ENCODE peak calls at places on chromosomes 12 and 14, in four cellular contexts. X is fibroblast of pulmonary artery, U is heart right ventricle, A is colonic mucosa. W is an unnamed sample.
A peak's percentile ranks its signal among the peaks of the same experiment; 100 is the strongest.

GRCh38 chr14:58428011-58428807 is 690 bp downstream of the KIAA0586 start:
- DNase-seq in X (peak; percentile 65), U (no peak), A (peak; percentile 43), W (no peak)

GRCh38 chr12:120684523-120684932 is 2.4 kb upstream of the MLEC start:
- DNase-seq in X (peak; percentile 32), U (no peak), A (no peak), W (no peak)

GRCh38 chr12:47038270-47038748 is 41.1 kb upstream of the PCED1B start:
- DNase-seq in X (peak; percentile 72), U (no peak), A (no peak), W (peak; percentile 41)

GRCh38 chr12:69243099-69244084 is 4.0 kb downstream of the CPSF6 start:
- DNase-seq in X (no peak), U (no peak), A (no peak), W (no peak)

GRCh38 chr12:49261726-49262125 is 3.2 kb upstream of the TUBA1C start:
- DNase-seq in X (no peak), U (no peak), A (no peak), W (no peak)

GRCh38 chr12:114152890-114153289 is 186.8 kb upstream of the RBM19 start:
- DNase-seq in X (peak; percentile 31), U (no peak), A (no peak), W (peak; percentile 64)

GRCh38 chr14:105999361-106000028 is 473.1 kb downstream of the TMEM121 start:
- DNase-seq in X (peak; percentile 0), U (peak; percentile 55), A (peak; percentile 61), W (peak; percentile 23)

GRCh38 chr12:3641428-3641883 is 111.5 kb downstream of the CRACR2A start:
- DNase-seq in X (peak; percentile 44), U (no peak), A (no peak), W (no peak)

GRCh38 chr12:26318661-26319068 is 123.3 kb downstream of the SSPN start:
- DNase-seq in X (peak; percentile 83), U (peak; percentile 53), A (peak; percentile 22), W (no peak)

GRCh38 chr14:61479746-61480502 is 158.5 kb downstream of the PRKCH start:
- DNase-seq in X (peak; percentile 50), U (no peak), A (no peak), W (no peak)

GRCh38 chr14:23300687-23301223 is 1.9 kb downstream of the PPP1R3E start:
- DNase-seq in X (peak; percentile 28), U (peak; percentile 72), A (peak; percentile 65), W (no peak)

GRCh38 chr12:87152841-87153528 is 876.2 kb downstream of the C12orf50 start:
- DNase-seq in X (no peak), U (no peak), A (no peak), W (no peak)

GRCh38 chr12:87157791-87158190 is 871.4 kb downstream of the C12orf50 start:
- DNase-seq in X (peak; percentile 96), U (no peak), A (no peak), W (no peak)

GRCh38 chr12:87150969-87151662 is 878.1 kb downstream of the C12orf50 start:
- DNase-seq in X (no peak), U (no peak), A (no peak), W (no peak)

GRCh38 chr12:87155616-87156015 is 873.6 kb downstream of the C12orf50 start:
- DNase-seq in X (peak; percentile 86), U (no peak), A (no peak), W (no peak)

GRCh38 chr12:87152084-87152483 is 877.1 kb downstream of the C12orf50 start:
- DNase-seq in X (no peak), U (no peak), A (no peak), W (no peak)
- H3K4me3 ChIP-seq in X (no peak overlapping the region), U (no peak overlapping the region), A (no peak overlapping the region), W (no peak overlapping the region)

GRCh38 chr14:101635238-101636080 is 74.2 kb downstream of the DIO3 start:
- DNase-seq in X (no peak), U (no peak), A (no peak), W (no peak)
- TF ChIP-seq CTCF in X (no peak), U (no peak), A (no peak), W (no peak)

GRCh38 chr14:73630009-73630780 is 14.6 kb upstream of the DNAL1 start:
- DNase-seq in X (no peak), U (no peak), A (no peak), W (no peak)

GRCh38 chr14:73633517-73634332 is 11.1 kb upstream of the DNAL1 start:
- DNase-seq in X (peak; percentile 81), U (peak; percentile 59), A (peak; percentile 74), W (peak; percentile 6)

GRCh38 chr14:73637830-73638229 is 7.0 kb upstream of the DNAL1 start:
- DNase-seq in X (no peak), U (no peak), A (no peak), W (no peak)

GRCh38 chr14:73633115-73633514 is 11.7 kb upstream of the DNAL1 start:
- DNase-seq in X (no peak), U (no peak), A (no peak), W (no peak)

GRCh38 chr14:73634333-73634833 is 10.4 kb upstream of the DNAL1 start:
- DNase-seq in X (peak; percentile 18), U (peak; percentile 22), A (peak; percentile 35), W (no peak)
- H3K4me3 ChIP-seq in X (peak overlapping the region; percentile 49), U (peak overlapping the region; percentile 59), A (peak overlapping the region; percentile 61), W (no peak overlapping the region)

DNA sequence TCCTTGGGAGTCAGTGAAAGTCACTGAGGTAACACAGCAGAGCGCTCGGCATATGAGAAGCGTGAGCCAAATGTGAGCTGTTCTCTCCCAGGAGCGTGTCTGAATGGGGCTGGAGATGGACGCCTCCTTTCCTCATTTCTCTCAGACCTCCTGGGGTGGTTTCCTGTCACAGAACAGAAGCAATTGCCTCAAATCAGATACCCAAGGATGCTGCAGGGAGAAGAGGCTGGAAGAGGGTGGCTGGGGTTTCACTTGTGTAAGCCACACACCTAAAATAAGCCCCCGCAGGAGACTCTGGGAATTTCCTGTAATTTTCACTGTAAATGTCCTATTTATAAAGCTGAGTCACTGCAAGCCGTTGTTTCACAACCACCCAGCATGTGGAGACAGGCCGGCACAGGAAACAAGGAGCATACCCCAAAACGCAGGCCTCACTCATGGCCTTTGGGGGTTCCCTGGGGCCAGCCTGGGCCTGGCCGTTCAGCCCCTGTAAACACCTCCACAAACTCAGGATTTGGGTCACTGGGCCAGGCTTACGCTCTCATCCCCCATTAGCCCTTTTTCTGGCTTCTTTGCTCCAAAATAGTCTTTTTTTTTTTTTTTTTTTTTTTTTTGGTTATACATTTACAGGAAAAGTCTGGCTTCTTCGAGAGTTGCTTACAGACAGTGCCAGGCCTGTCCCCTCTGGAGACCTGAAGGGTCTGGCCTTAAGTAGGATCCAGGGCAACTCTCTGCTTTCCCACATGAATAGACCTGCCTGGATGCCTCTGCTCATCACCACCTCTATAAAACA is 55.3 kb downstream of the VCPKMT start:
- DNase-seq in X (peak; percentile 95), U (peak; percentile 67), A (peak; percentile 48), W (no peak)
- TF ChIP-seq CTCF in X (peak; percentile 28), U (no peak), A (no peak), W (no peak)

DNA sequence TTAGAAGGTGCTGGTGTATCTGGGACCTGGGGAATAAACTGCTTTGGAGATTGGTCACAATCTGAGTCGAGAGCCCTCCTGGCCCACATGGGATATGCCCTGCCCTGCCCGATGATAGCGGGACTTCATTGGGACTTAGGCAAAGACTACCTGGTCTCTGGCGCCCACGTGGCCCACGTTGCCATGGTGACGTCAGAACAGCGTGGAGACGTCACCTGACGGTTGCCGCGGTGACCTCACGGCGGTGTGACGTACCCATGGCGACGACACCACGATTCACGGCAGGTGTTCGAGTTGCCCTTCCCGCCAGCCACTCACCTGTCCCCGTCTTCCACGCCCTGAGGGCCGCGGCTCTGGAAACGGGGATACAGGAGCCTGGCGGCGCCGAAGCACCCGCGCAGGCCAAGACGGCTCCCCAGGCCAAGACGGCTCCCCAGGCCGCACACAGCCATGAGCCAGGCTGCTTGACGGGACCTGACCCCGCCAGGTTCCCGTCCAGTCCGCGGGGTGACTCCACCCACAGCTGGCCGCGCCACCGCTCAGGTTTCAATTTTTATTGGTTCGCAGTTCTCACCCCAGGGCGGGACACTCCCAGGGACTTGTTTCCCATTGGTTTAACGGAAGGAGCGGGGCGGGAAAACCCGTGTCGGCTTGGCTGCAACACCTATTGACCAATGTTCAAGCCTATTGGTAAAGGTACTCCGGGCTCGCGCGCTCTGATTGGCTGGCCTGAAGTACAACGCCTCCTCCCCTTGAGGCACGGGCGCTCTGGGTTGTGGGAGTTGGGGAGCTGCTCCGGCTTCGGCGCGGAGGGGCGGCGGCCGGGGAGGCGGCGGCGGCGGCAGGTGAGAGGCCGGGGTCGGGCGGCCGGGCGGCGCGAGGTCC is at the start of the genes MMAB and MVK:
- DNase-seq in X (peak; percentile 99), U (peak; percentile 99), A (peak; percentile 99), W (peak; percentile 99)
- H3K4me3 ChIP-seq in X (peak within 1 kb of the TSS; percentile 88), U (peak within 1 kb of the TSS; percentile 48), A (peak within 1 kb of the TSS; percentile 87), W (peak within 1 kb of the TSS; percentile 91)

DNA sequence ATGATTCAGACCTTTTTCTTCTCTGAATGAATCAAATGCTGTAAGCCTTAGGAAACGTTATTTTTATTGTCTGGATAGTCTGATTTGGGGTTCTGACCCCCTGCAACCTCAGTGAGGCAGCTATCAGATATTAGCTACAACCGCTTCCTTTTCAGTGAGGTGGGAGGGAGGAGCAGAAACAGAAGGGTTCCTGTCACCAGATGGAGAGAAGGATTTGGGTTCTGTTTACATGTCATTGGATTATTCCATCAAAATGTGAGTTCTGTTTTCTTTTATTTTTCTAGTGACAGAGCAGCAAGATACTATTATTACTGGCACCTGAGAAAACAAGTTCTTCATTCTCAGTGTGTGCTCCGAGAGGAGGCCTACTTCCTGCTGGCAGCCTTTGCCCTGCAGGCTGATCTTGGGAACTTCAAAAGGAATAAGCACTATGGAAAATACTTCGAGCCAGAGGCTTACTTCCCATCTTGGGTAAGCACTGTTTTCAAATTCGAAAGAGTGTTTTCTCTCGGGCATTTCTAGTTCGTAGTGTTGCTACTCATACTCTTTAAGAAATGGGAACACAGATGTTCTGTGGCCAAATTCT is 52.8 kb downstream of the FRMD6 start:
- DNase-seq in X (no peak), U (no peak), A (no peak), W (no peak)
- TF ChIP-seq CTCF in X (no peak), U (no peak), A (no peak), W (no peak)

W was measured in LNCaP clone FGC.